ENCODE peak calls at places on chromosomes 2 and 18, in seven cellular contexts. B is IMR-90, D is A549, T is astrocyte of the cerebellum, V is psoas muscle, S is sciatic nerve, K is nucleus accumbens. Z is an unnamed sample.

GRCh38 chr18:28684746-28685145 is 507.8 kb upstream of the CDH2 start:
- DNase-seq in T (no peak), D (no peak), V (no peak), S (no peak), K (no peak), B (no peak), Z (no peak)

GRCh38 chr2:128315829-128316776 is 2.6 kb downstream of the HS6ST1 start:
- DNase-seq in T (no peak), S (peak), K (peak), B (peak), V (peak), D (no peak), Z (no peak)

GRCh38 chr2:95530734-95531133 is 46.2 kb upstream of the TRIM43B start:
- DNase-seq in D (no peak), T (peak), S (no peak), V (no peak), K (peak), B (peak), Z (no peak)

GRCh38 chr2:205752924-205753323 is 70.6 kb downstream of the NRP2 start:
- DNase-seq in V (no peak), K (peak), T (peak), S (no peak), D (no peak), B (no peak), Z (no peak)

GRCh38 chr2:13006829-13007715 is 290.3 kb downstream of the TRIB2 start:
- DNase-seq in K (peak), T (peak), B (peak), S (peak), V (no peak), D (peak), Z (peak)

GRCh38 chr2:42787788-42788477 is 4.5 kb downstream of the HAAO start:
- DNase-seq in V (no peak), K (no peak), T (no peak), B (no peak), D (no peak), S (no peak), Z (no peak)

GRCh38 chr2:10144771-10145518 is 22.4 kb downstream of the RRM2 start:
- DNase-seq in T (no peak), S (no peak), B (no peak), V (no peak), K (no peak), D (no peak), Z (no peak)

GRCh38 chr2:201933792-201934229 is 99.8 kb upstream of the FZD7 start:
- DNase-seq in B (no peak), D (no peak), S (no peak), T (peak), V (peak), K (peak), Z (no peak)

GRCh38 chr2:15069149-15069548 is 436.6 kb downstream of the LRATD1 start:
- DNase-seq in B (peak), V (no peak), S (no peak), D (no peak), T (no peak), K (no peak), Z (no peak)

GRCh38 chr2:162072181-162072702 is 1.8 kb downstream of the DPP4 start:
- DNase-seq in B (peak), V (no peak), D (no peak), S (no peak), K (no peak), T (no peak), Z (no peak)

GRCh38 chr2:26043862-26044736 is 10.2 kb downstream of the RAB10 start:
- DNase-seq in B (no peak), S (no peak), K (no peak), D (no peak), V (peak), T (no peak), Z (no peak)

GRCh38 chr2:102251042-102251848 is 60.1 kb upstream of the IL1RL1 start:
- DNase-seq in K (no peak), V (peak), B (no peak), T (no peak), S (peak), D (peak), Z (peak)

GRCh38 chr2:52414596-52414995 is 1353.0 kb upstream of the CHAC2 start:
- DNase-seq in S (no peak), D (no peak), K (no peak), V (no peak), B (no peak), T (no peak), Z (no peak)

GRCh38 chr2:43460141-43460540 is 135.7 kb downstream of the THADA start:
- DNase-seq in B (no peak), V (no peak), D (no peak), K (no peak), S (no peak), T (no peak), Z (no peak)

GRCh38 chr18:11149441-11150270 is at the start of gene PIEZO2:
- DNase-seq in B (peak), K (peak), T (peak), V (peak), S (peak), D (peak), Z (no peak)

GRCh38 chr2:202035089-202035940 is 1.7 kb downstream of the FZD7 start:
- DNase-seq in D (no peak), V (peak), B (peak), T (no peak), K (no peak), S (peak), Z (no peak)

GRCh38 chr18:63775166-63775730 is at the start of gene SERPINB7:
- DNase-seq in D (peak), B (peak), V (no peak), T (peak), K (no peak), S (no peak), Z (no peak)

GRCh38 chr2:97742381-97742847 is 29.0 kb downstream of the ZAP70 start:
- DNase-seq in D (no peak), S (no peak), K (no peak), V (no peak), T (no peak), B (no peak), Z (no peak)

GRCh38 chr2:127662937-127663565 is 12.3 kb downstream of the LIMS2 start:
- DNase-seq in T (no peak), V (no peak), S (peak), B (no peak), D (no peak), K (no peak), Z (no peak)

GRCh38 chr2:96540136-96540535 is 3.6 kb downstream of the ARID5A start:
- DNase-seq in V (peak), T (no peak), D (no peak), S (no peak), K (no peak), B (peak), Z (no peak)